ENCODE peak calls at places on chromosomes 13 and 19, in six cellular contexts. B is right lobe of liver, Z is adrenal gland, L is spleen, R is ovary, K is hepatocyte. F is an unnamed sample. For H3K27me3, the result is how much of the 10 kb centered on the place peaks cover.

GRCh38 chr13:40233731-40234195 is 432.7 kb downstream of the FOXO1 start:
- DNase-seq in B (no peak), Z (peak), L (no peak), R (no peak), K (no peak), F (no peak)

GRCh38 chr13:66627512-66627911 is 602.6 kb downstream of the PCDH9 start:
- DNase-seq in B (no peak), Z (peak), L (no peak), R (no peak), K (no peak), F (no peak)

GRCh38 chr19:4297901-4298771 is 4.1 kb downstream of the TMIGD2 start:
- DNase-seq in B (no peak), Z (no peak), L (no peak), R (no peak), K (no peak), F (no peak)

GRCh38 chr13:64723735-64724134 is 2506.4 kb downstream of the PCDH9 start:
- DNase-seq in B (no peak), Z (no peak), L (no peak), R (no peak), K (peak), F (no peak)

GRCh38 chr13:74134226-74134776 is at the start of gene KLF12:
- DNase-seq in B (peak), Z (peak), L (peak), R (peak), K (peak), F (peak)

GRCh38 chr19:10138879-10139795 is 19.4 kb upstream of the EIF3G start:
- DNase-seq in B (no peak), Z (no peak), L (no peak), R (no peak), K (no peak), F (no peak)

GRCh38 chr13:37058801-37059135 is 720 bp downstream of the SUPT20H start:
- DNase-seq in B (no peak), Z (peak), L (no peak), R (no peak), K (peak), F (no peak)

GRCh38 chr13:80116107-80116506 is 224.8 kb downstream of the SPRY2 start:
- DNase-seq in B (no peak), Z (no peak), L (no peak), R (no peak), K (no peak), F (no peak)

GRCh38 chr19:6276447-6276846 is 3.3 kb downstream of the MLLT1 start:
- DNase-seq in B (no peak), Z (peak), L (no peak), R (peak), K (peak), F (peak)

GRCh38 chr13:30466841-30467252 is 1.1 kb upstream of the HMGB1 start:
- DNase-seq in B (no peak), Z (no peak), L (no peak), R (no peak), K (no peak), F (no peak)

GRCh38 chr19:13865578-13866462 is 11.1 kb upstream of the NANOS3 start:
- DNase-seq in B (no peak), Z (no peak), L (peak), R (peak), K (no peak), F (no peak)

GRCh38 chr19:45790942-45791341 is 1.7 kb downstream of the DMWD start:
- DNase-seq in B (no peak), Z (no peak), L (peak), R (no peak), K (no peak), F (no peak)
- H3K27me3 ChIP-seq in B (under half), Z (under half), L (under half), R (under half), K (under half), F (under half)

DNA sequence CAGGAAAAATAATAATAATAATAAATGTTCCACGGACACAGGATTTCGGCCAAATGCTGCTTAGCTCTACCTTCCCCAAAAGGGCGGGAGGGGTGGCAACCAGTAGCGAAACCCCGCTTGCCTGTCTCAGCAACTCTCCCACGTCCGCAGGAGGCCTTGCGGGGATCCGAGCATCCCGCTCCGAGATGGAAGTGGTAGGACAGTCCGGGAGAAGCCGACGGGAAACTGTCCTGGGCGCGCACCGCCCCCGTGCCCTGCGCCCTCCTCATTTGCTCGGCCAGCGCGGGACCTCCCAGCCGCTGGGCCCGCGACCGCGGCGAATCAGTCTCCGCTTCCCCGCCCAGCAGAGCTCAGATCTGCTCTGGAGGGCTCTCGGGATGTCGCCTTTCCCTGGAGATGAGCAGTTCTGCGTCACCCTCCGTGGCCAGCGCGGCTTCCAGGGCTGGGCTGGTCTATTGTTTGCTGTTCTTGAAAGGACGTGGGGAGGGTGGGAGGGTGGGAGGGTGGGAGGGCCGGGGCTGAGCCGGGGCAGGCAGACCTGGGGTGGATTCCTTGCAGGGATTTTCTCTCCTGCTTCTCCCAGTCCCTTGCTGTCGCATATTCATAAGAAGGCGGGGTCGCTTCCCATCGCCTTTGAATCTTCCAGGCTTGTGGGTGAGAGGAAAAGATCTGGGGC is 48.8 kb upstream of the PABPC3 start:
- DNase-seq in B (no peak), Z (no peak), L (peak), R (no peak), K (peak), F (no peak)
- TF ChIP-seq CTCF in B (no peak), Z (no peak), L (no peak), R (no peak), K (no peak), F (no peak)

DNA sequence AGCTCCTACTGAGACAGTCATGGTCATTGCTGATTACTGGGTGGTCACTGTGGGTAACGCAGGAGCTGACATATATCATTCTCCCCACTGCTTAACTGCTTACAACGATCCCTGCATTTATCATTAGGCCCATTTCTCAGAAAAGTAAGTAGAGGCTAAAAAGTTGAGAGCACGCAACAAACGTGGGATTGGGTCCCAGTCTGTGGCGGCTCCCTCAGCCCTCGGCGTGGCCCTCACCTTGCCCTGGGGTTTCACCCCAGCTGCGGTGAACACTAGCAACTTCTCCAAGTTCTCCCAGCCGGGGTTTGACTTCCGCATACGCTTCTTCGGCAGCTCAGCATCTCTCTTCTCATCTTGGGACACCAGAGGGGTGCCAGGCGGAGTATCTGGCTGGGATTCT is 2.5 kb downstream of the PNKP start:
- DNase-seq in B (no peak), Z (no peak), L (no peak), R (no peak), K (no peak), F (no peak)
- H3K27ac ChIP-seq in B (no peak), Z (no peak), L (no peak), R (peak), K (no peak), F (peak)

DNA sequence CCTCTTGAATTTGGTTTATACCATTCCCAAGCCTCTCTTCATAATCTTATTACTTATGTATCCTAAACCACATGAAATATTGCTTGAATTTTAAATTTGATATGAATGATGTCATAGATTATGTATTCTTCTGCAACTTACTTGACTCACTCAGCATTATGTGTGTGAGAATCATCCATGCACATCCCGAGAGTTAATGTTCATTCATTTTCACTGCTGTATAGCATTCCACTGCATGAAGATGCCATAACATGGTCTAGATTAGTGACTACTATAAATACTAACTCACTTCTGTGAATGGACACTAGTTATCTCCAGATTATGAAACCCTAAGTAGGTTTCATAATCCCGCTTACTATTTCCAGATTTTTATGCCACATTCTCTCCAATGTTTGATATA is 25.0 kb upstream of the RAP2A start:
- DNase-seq in B (no peak), Z (no peak), L (no peak), R (no peak), K (no peak), F (no peak)
- H3K27me3 ChIP-seq in B (under half), Z (under half), L (under half), R (under half), K (under half), F (under half)

DNA sequence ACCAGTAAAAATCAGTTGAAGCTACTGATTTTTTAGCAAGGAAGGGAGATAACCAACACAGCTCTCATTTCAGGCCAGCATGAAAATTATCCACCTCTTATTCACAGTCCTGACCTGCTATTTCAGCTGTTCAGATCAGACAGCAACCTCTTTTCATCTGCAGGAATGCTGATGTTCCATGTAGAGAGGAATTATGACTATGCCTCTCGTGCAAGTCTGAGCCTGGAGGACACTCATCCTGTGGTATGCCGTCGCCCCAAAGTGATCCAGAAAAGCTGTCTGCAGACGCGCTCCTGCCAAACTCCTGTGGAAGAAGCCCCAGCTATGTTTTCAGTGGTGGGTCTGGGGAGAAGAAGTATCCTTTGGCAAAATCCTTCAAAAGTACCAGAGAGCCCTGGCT is 563.5 kb upstream of the SLITRK1 start:
- DNase-seq in B (no peak), Z (no peak), L (peak), R (no peak), K (no peak), F (no peak)
- TF ChIP-seq CTCF in B (no peak), Z (no peak), L (no peak), R (no peak), K (no peak), F (no peak)

GRCh38 chr19:55689366-55690108 is 14.5 kb downstream of the EPN1 start:
- DNase-seq in B (no peak), Z (no peak), L (peak), R (no peak), K (no peak), F (no peak)
- H3K27ac ChIP-seq in B (no peak), Z (no peak), L (no peak), R (no peak), K (peak), F (no peak)

F was measured in thoracic aorta.